ENCODE peak calls at places on chromosomes 3 and 15, in four cellular contexts. I is skeletal muscle cell, C is testis, D is AG09309. K is an unnamed sample.

GRCh38 chr3:189787622-189788021 is 156.4 kb downstream of the TP63 start:
- DNase-seq in C (no peak), D (no peak), I (peak), K (no peak)

GRCh38 chr15:59367022-59367451 is 5.6 kb downstream of the MYO1E start:
- DNase-seq in D (no peak), C (peak), I (no peak), K (peak)

GRCh38 chr15:48317221-48317620 is 14.0 kb upstream of the DUT start:
- DNase-seq in I (no peak), C (no peak), D (no peak), K (no peak)

GRCh38 chr3:29683306-29683993 is 402.6 kb downstream of the RBMS3 start:
- DNase-seq in C (peak), D (peak), I (no peak), K (no peak)

GRCh38 chr15:60583946-60584345 is 105.0 kb upstream of the ICE2 start:
- DNase-seq in C (no peak), I (no peak), D (no peak), K (no peak)

GRCh38 chr3:126114406-126115386 is 30.8 kb upstream of the SLC41A3 start:
- DNase-seq in C (no peak), D (no peak), I (no peak), K (peak)

GRCh38 chr3:50644556-50644955 is 27.6 kb downstream of the MAPKAPK3 start:
- DNase-seq in D (no peak), C (no peak), I (no peak), K (no peak)

GRCh38 chr15:43206054-43206453 is 14.8 kb downstream of the EPB42 start:
- DNase-seq in C (no peak), I (no peak), D (no peak), K (no peak)

GRCh38 chr15:65558336-65558735 is 28.1 kb downstream of the HACD3 start:
- DNase-seq in I (peak), C (no peak), D (no peak), K (no peak)

GRCh38 chr15:96201696-96202095 is 128.8 kb upstream of the NR2F2 start:
- DNase-seq in D (no peak), I (no peak), C (no peak), K (no peak)

GRCh38 chr3:148971819-148972218 is 19.5 kb upstream of the GYG1 start:
- DNase-seq in I (peak), D (peak), C (peak), K (no peak)

GRCh38 chr3:145557405-145557804 is 603.6 kb downstream of the PLOD2 start:
- DNase-seq in I (peak), D (no peak), C (peak), K (no peak)

GRCh38 chr3:168040624-168041208 is 55.0 kb downstream of the GOLIM4 start:
- DNase-seq in C (peak), D (peak), I (peak), K (no peak)

GRCh38 chr15:72936691-72937679 is 115.3 kb upstream of the NEO1 start:
- DNase-seq in I (no peak), D (no peak), C (no peak), K (no peak)

GRCh38 chr3:143001034-143001368 is 369 bp upstream of the U2SURP start:
- DNase-seq in I (no peak), C (no peak), D (no peak), K (no peak)

GRCh38 chr3:39183231-39184080 is 8.9 kb downstream of the XIRP1 start:
- DNase-seq in I (no peak), D (no peak), C (no peak), K (no peak)

GRCh38 chr3:192409203-192409837 is 318.0 kb downstream of the FGF12 start:
- DNase-seq in I (no peak), C (peak), D (no peak), K (no peak)

GRCh38 chr3:21599890-21600289 is 151.1 kb downstream of the ZNF385D start:
- DNase-seq in D (no peak), C (no peak), I (no peak), K (no peak)

GRCh38 chr3:35635931-35636683 is 3.2 kb upstream of the ARPP21 start:
- DNase-seq in C (no peak), D (no peak), I (no peak), K (no peak)

GRCh38 chr3:26718295-26718694 is 95.7 kb downstream of the LRRC3B start:
- DNase-seq in I (no peak), D (no peak), C (no peak), K (no peak)

GRCh38 chr3:81339040-81339845 is 422.2 kb downstream of the GBE1 start:
- DNase-seq in C (no peak), I (no peak), D (no peak), K (no peak)

GRCh38 chr3:126872701-126873100 is 110.2 kb upstream of the PLXNA1 start:
- DNase-seq in D (no peak), I (no peak), C (no peak), K (no peak)

GRCh38 chr3:59212128-59212764 is 162.4 kb upstream of the CFAP20DC start:
- DNase-seq in C (no peak), D (peak), I (peak), K (no peak)

GRCh38 chr15:57554821-57555185 is 36.9 kb upstream of the MYZAP start:
- DNase-seq in D (no peak), I (no peak), C (no peak), K (no peak)

GRCh38 chr3:101158374-101158773 is 162.0 kb downstream of the IMPG2 start:
- DNase-seq in I (no peak), D (no peak), C (no peak), K (no peak)

GRCh38 chr3:157088133-157088488 is 71.8 kb downstream of the CCNL1 start:
- DNase-seq in C (no peak), D (no peak), I (no peak), K (no peak)

GRCh38 chr3:182450942-182451607 is 342.2 kb upstream of the ATP11B start:
- DNase-seq in D (no peak), I (no peak), C (no peak), K (no peak)

GRCh38 chr3:187762792-187763191 is 17.5 kb upstream of the BCL6 start:
- DNase-seq in D (no peak), C (no peak), I (no peak), K (no peak)

GRCh38 chr3:43296565-43296964 is 10.2 kb downstream of the SNRK start:
- DNase-seq in I (no peak), C (no peak), D (no peak), K (peak)

GRCh38 chr3:46929324-46929723 is 47.2 kb downstream of the CCDC12 start:
- DNase-seq in I (no peak), C (no peak), D (no peak), K (no peak)

GRCh38 chr15:76799760-76800159 is 105.4 kb downstream of the SCAPER start:
- DNase-seq in C (no peak), D (peak), I (peak), K (no peak)

GRCh38 chr15:51736069-51736468 is 1.4 kb downstream of the LYSMD2 start:
- DNase-seq in C (no peak), D (no peak), I (no peak), K (no peak)